ENCODE peak calls at places on chromosomes 12 and 14, in ten cellular contexts. S is cardiac muscle cell; N is transverse colon; I is testis; J is mammary epithelial cell; A is CD4-positive, alpha-beta T cell; H is fibroblast of lung; X is IMR-90; W is tibial artery; C is AG04450. R is an unnamed sample.

GRCh38 chr12:68613209-68613904 is 2.7 kb downstream of the RAP1B start:
- DNase-seq in J (no peak), C (no peak), W (no peak), H (no peak), A (no peak), S (no peak), N (no peak), X (no peak), I (peak; percentile 19), R (no peak)

GRCh38 chr14:74510955-74511354 is 17.4 kb downstream of the ISCA2 start:
- DNase-seq in H (peak; percentile 66), J (peak; percentile 85), C (no peak), I (no peak), A (no peak), W (peak; percentile 56), X (peak; percentile 81), S (no peak), N (no peak), R (no peak)

GRCh38 chr12:45388545-45388944 is 172.7 kb downstream of the ANO6 start:
- DNase-seq in A (no peak), X (peak; percentile 58), N (peak; percentile 15), I (peak; percentile 67), H (peak; percentile 50), J (peak; percentile 16), W (peak; percentile 34), C (peak; percentile 30), S (peak; percentile 75), R (no peak)

GRCh38 chr14:55581011-55581806 is 1.2 kb downstream of the KTN1 start:
- DNase-seq in C (no peak), W (peak; percentile 28), H (peak; percentile 40), X (no peak), A (no peak), N (peak; percentile 44), I (peak; percentile 74), S (peak; percentile 48), J (peak; percentile 57), R (no peak)

GRCh38 chr12:29073631-29074239 is 75.3 kb upstream of the FAR2 start:
- DNase-seq in X (peak; percentile 49), N (no peak), J (peak; percentile 39), I (peak; percentile 19), W (no peak), A (no peak), H (peak; percentile 54), C (peak; percentile 15), S (peak; percentile 75), R (no peak)

GRCh38 chr12:54375258-54375579 is 9.3 kb downstream of the ZNF385A start:
- DNase-seq in S (no peak), X (no peak), C (no peak), H (no peak), W (no peak), N (no peak), A (no peak), I (no peak), J (no peak), R (no peak)

GRCh38 chr14:36655963-36656768 is 5.5 kb upstream of the PAX9 start:
- DNase-seq in A (no peak), S (no peak), I (peak; percentile 73), H (no peak), C (no peak), J (no peak), X (no peak), W (no peak), N (peak; percentile 32), R (no peak)

GRCh38 chr12:41917827-41918445 is 226.7 kb downstream of the GXYLT1 start:
- DNase-seq in J (no peak), I (no peak), W (no peak), H (peak; percentile 39), S (peak; percentile 31), C (no peak), X (no peak), A (no peak), N (no peak), R (no peak)

GRCh38 chr12:91171475-91171874 is 11.1 kb downstream of the DCN start:
- DNase-seq in A (no peak), X (no peak), S (no peak), C (no peak), I (no peak), J (no peak), H (no peak), W (no peak), N (no peak), R (no peak)

GRCh38 chr12:122968104-122968503 is 1.8 kb upstream of the ABCB9 start:
- DNase-seq in S (no peak), H (no peak), X (no peak), C (no peak), N (no peak), A (no peak), J (no peak), W (no peak), I (no peak), R (no peak)

GRCh38 chr12:11701398-11701797 is 51.9 kb downstream of the ETV6 start:
- DNase-seq in H (no peak), C (no peak), J (no peak), A (no peak), W (no peak), I (no peak), X (no peak), S (no peak), N (no peak), R (no peak)

GRCh38 chr14:74085047-74085637 is 386 bp downstream of the LIN52 start:
- DNase-seq in A (no peak), I (no peak), J (peak; percentile 63), X (peak; percentile 55), W (no peak), S (peak; percentile 21), C (no peak), N (no peak), H (peak; percentile 62), R (no peak)

GRCh38 chr12:6641131-6641530 is 5.4 kb upstream of the LPAR5 start:
- DNase-seq in X (no peak), S (no peak), J (no peak), A (no peak), N (no peak), W (no peak), H (no peak), C (no peak), I (peak; percentile 84), R (no peak)

GRCh38 chr12:95999484-95999883 is 3.3 kb upstream of the HAL start:
- DNase-seq in H (no peak), J (no peak), X (no peak), N (no peak), A (no peak), W (no peak), C (no peak), S (no peak), I (no peak), R (no peak)

GRCh38 chr14:101827286-101827685 is 65.8 kb downstream of the PPP2R5C start:
- DNase-seq in A (no peak), J (no peak), C (no peak), X (no peak), N (no peak), I (no peak), W (no peak), H (peak; percentile 28), S (no peak), R (no peak)
- H3K27ac ChIP-seq in A (peak overlapping the region; percentile 54), J (no peak overlapping the region), C (no peak overlapping the region), X (no peak overlapping the region), N (peak overlapping the region; percentile 93), I (no peak overlapping the region), W (no peak overlapping the region), H (no peak overlapping the region), S (no peak overlapping the region), R (peak overlapping the region; percentile 4)

DNA sequence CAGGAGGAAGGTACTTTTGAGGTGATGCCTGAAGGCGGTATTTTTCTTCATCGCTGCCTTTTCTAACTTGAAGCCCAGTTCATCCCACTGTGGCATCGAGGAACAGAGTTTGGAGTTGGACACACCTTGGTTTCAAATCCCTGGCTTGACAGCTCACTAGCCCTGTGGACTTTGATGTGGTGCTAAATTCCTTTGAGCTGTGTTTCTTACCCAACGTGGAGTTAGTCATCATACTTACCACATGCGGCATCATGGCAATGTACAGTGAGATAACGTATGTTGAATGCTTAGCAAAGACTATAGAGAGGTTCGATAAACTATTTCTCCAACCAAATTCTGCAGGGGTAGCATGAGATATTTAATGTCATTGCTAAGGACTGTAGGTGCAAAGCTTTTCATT is 3.4 kb downstream of the PLEKHG3 start:
- DNase-seq in S (peak; percentile 69), W (peak; percentile 17), I (no peak), C (peak; percentile 53), X (peak; percentile 85), N (peak; percentile 53), J (peak; percentile 96), A (no peak), H (peak; percentile 93), R (no peak)
- TF ChIP-seq CTCF in S (no peak), W (no peak), I (no peak), C (no peak), X (no peak), N (no peak), J (no peak), A (no peak), H (no peak), R (no peak)

GRCh38 chr14:68269136-68269535 is 449.6 kb downstream of the RAD51B start:
- DNase-seq in N (no peak), X (no peak), C (no peak), H (peak; percentile 33), J (no peak), W (no peak), I (no peak), A (no peak), S (no peak), R (no peak)

GRCh38 chr14:68268719-68269118 is 449.1 kb downstream of the RAD51B start:
- DNase-seq in S (peak; percentile 43), C (no peak), N (no peak), I (no peak), A (no peak), J (no peak), X (no peak), W (no peak), H (peak; percentile 68), R (peak; percentile 67)

GRCh38 chr14:68266998-68267397 is 447.4 kb downstream of the RAD51B start:
- DNase-seq in I (no peak), W (no peak), N (no peak), X (no peak), C (no peak), J (no peak), H (no peak), A (no peak), S (no peak), R (no peak)

GRCh38 chr14:68270342-68270741 is 450.8 kb downstream of the RAD51B start:
- DNase-seq in I (no peak), W (no peak), J (no peak), H (no peak), C (no peak), N (no peak), X (no peak), S (no peak), A (no peak), R (no peak)

GRCh38 chr14:68268197-68268596 is 448.6 kb downstream of the RAD51B start:
- DNase-seq in X (no peak), J (no peak), S (no peak), N (no peak), H (no peak), C (no peak), I (no peak), W (no peak), A (no peak), R (no peak)
- H3K27ac ChIP-seq in X (no peak overlapping the region), J (no peak overlapping the region), S (no peak overlapping the region), N (peak overlapping the region; percentile 78), H (no peak overlapping the region), C (no peak overlapping the region), I (no peak overlapping the region), W (peak overlapping the region; percentile 35), A (no peak overlapping the region), R (peak overlapping the region; percentile 44)

DNA sequence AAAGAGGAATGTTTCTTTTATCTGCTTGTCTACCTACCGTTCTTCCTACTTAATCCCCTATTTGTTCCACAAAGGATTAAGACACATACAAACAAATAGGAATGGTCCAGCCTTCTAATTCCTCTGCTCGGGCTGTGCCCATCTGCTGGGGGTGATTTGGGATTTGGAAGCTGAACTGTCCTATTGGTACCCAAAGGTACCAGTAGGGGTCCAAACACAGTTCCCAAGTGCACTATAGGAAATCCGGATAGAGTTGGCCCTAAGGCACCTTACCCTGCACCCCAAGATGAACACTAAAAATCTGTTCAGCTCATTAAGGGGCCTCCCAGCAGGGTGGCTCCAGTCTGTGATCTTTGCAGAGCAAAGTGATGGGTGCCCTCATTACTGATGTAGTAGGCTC is 566.9 kb downstream of the NRXN3 start:
- DNase-seq in W (no peak), H (no peak), N (no peak), C (no peak), S (no peak), A (no peak), J (no peak), X (no peak), I (no peak), R (no peak)
- TF ChIP-seq CTCF in W (no peak), H (no peak), N (no peak), C (no peak), S (no peak), A (no peak), J (no peak), X (no peak), I (no peak), R (no peak)